ENCODE peak calls at places on chromosomes 1 and 21, in ten cellular contexts. O is astrocyte of the spinal cord, Z is WERI-Rb-1, L is H1, G is right lobe of liver, D is dorsolateral prefrontal cortex, N is lower lobe of right lung, B is body of pancreas, V is endodermal cell, S is GM12864. H is an unnamed sample.
A peak's percentile ranks its signal among the peaks of the same experiment; 100 is the strongest.

GRCh38 chr1:20386682-20387081 is 96.0 kb downstream of the VWA5B1 start:
- DNase-seq in L (no peak), V (peak; percentile 49), G (no peak), Z (peak; percentile 86), S (no peak), N (no peak), B (no peak), O (no peak), D (peak; percentile 87), H (no peak)

GRCh38 chr1:216749219-216749618 is 26.0 kb upstream of the ESRRG start:
- DNase-seq in V (no peak), N (no peak), G (no peak), O (no peak), Z (peak; percentile 83), S (no peak), B (no peak), L (no peak), D (no peak), H (no peak)

GRCh38 chr1:83497563-83497962 is 501.4 kb downstream of the TTLL7 start:
- DNase-seq in S (no peak), V (peak; percentile 60), G (no peak), N (no peak), Z (peak; percentile 16), D (no peak), L (no peak), O (no peak), B (no peak), H (no peak)

GRCh38 chr1:7621334-7622219 is 149.5 kb upstream of the VAMP3 start:
- DNase-seq in B (no peak), N (peak; percentile 20), O (no peak), S (no peak), G (peak; percentile 45), Z (no peak), D (no peak), L (no peak), V (no peak), H (no peak)

GRCh38 chr1:233327938-233328660 is 575 bp downstream of the MAP3K21 start:
- DNase-seq in D (no peak), L (no peak), V (peak; percentile 82), N (peak; percentile 61), S (no peak), O (no peak), B (peak; percentile 36), G (peak; percentile 55), Z (peak; percentile 39), H (no peak)

GRCh38 chr1:68758666-68759209 is 261.9 kb upstream of the DEPDC1 start:
- DNase-seq in B (no peak), L (peak; percentile 7), D (no peak), Z (no peak), S (no peak), N (no peak), O (no peak), G (no peak), V (peak; percentile 72), H (no peak)

GRCh38 chr1:210129759-210130158 is 102.8 kb upstream of the SERTAD4 start:
- DNase-seq in B (no peak), N (no peak), D (no peak), Z (no peak), S (no peak), G (no peak), O (no peak), V (no peak), L (no peak), H (no peak)

GRCh38 chr21:38794978-38795377 is 10.8 kb upstream of the ETS2 start:
- DNase-seq in S (no peak), D (no peak), G (peak; percentile 70), N (no peak), L (no peak), B (peak; percentile 48), Z (no peak), O (no peak), V (no peak), H (no peak)

GRCh38 chr21:44006656-44007055 is 5.5 kb upstream of the TRAPPC10 start:
- DNase-seq in G (no peak), S (no peak), O (no peak), V (no peak), Z (no peak), L (no peak), D (no peak), N (peak; percentile 10), B (peak; percentile 56), H (peak; percentile 84)

GRCh38 chr1:151069103-151069486 is 1.5 kb upstream of the GABPB2 start:
- DNase-seq in O (no peak), L (no peak), Z (no peak), V (no peak), N (no peak), G (no peak), D (no peak), B (no peak), S (no peak), H (no peak)

GRCh38 chr1:19811206-19811851 is 3.8 kb downstream of the RNF186 start:
- DNase-seq in G (peak; percentile 73), V (peak; percentile 87), Z (peak; percentile 75), S (no peak), O (peak; percentile 42), D (peak; percentile 36), N (peak; percentile 59), B (peak; percentile 65), L (no peak), H (peak; percentile 53)

GRCh38 chr1:19921310-19921709 is 2.1 kb downstream of the PLA2G2E start:
- DNase-seq in L (no peak), D (peak; percentile 58), S (no peak), Z (no peak), O (no peak), V (peak; percentile 46), B (peak; percentile 9), N (no peak), G (no peak), H (no peak)

GRCh38 chr1:23394176-23394575 is 24.5 kb upstream of the ZNF436 start:
- DNase-seq in G (no peak), Z (no peak), B (no peak), S (no peak), D (no peak), N (no peak), V (no peak), O (peak; percentile 85), L (no peak), H (peak; percentile 77)

GRCh38 chr1:51133045-51133444 is 31.0 kb downstream of the C1orf185 start:
- DNase-seq in B (no peak), D (no peak), G (no peak), N (no peak), Z (no peak), S (no peak), V (no peak), L (no peak), O (no peak), H (no peak)

GRCh38 chr1:176055398-176055797 is 151.7 kb downstream of the COP1 start:
- DNase-seq in V (no peak), L (no peak), G (no peak), N (no peak), Z (no peak), B (no peak), D (no peak), S (no peak), O (no peak), H (no peak)

GRCh38 chr1:225460737-225461532 is 33.1 kb upstream of the LBR start:
- DNase-seq in S (no peak), V (no peak), Z (no peak), B (no peak), G (no peak), O (no peak), D (no peak), N (no peak), L (no peak), H (no peak)

GRCh38 chr1:202221911-202222909 is 28.6 kb downstream of the LGR6 start:
- DNase-seq in G (no peak), S (no peak), N (no peak), B (no peak), O (no peak), Z (no peak), L (no peak), D (no peak), V (no peak), H (no peak)

GRCh38 chr1:245798367-245798747 is 643.6 kb downstream of the KIF26B start:
- DNase-seq in G (no peak), V (no peak), O (no peak), Z (no peak), N (no peak), D (no peak), L (no peak), B (no peak), S (no peak), H (no peak)

GRCh38 chr1:39720094-39720999 is 18.3 kb upstream of the PPIE start:
- DNase-seq in B (peak; percentile 17), D (no peak), Z (peak; percentile 25), S (peak; percentile 40), N (no peak), L (no peak), O (peak; percentile 63), V (no peak), G (no peak), H (peak; percentile 60)
- TF ChIP-seq CTCF in B (peak; percentile 91), D (peak; percentile 93), Z (no peak), S (peak; percentile 26), N (peak; percentile 69), L (no peak), O (peak; percentile 47), V (peak; percentile 90), G (peak; percentile 72), H (peak; percentile 68)

DNA sequence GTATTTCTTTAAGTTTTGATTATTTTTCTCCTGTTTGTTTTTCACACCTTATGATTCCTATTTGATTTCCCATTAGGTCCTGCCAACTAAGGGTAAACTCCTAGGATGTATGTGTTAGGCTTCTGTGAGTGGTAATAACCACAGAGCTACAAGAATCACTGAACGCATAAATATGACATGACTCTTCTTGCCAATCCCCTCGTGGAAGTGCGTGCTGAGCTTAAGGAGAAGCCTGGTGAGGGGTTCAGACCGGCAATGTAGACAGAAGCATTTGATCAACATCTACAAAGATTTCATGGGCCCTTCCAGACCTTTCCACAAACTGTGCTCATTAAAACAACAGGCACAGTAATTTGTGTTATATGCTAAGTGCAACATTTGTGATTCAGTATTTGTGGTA is 273.8 kb upstream of the SNX7 start:
- DNase-seq in V (no peak), B (no peak), D (no peak), N (no peak), O (peak; percentile 38), S (no peak), Z (no peak), L (no peak), G (no peak), H (no peak)
- H3K4me3 ChIP-seq in V (no peak overlapping the region), B (no peak overlapping the region), D (no peak overlapping the region), N (no peak overlapping the region), O (no peak overlapping the region), S (no peak overlapping the region), Z (no peak overlapping the region), L (no peak overlapping the region), G (no peak overlapping the region), H (no peak overlapping the region)

GRCh38 chr1:30777906-30778155 is 20.3 kb upstream of the LAPTM5 start:
- DNase-seq in N (no peak), V (no peak), D (no peak), Z (no peak), B (no peak), O (no peak), S (no peak), G (no peak), L (no peak), H (no peak)
- TF ChIP-seq CTCF in N (no peak), V (peak; percentile 52), D (no peak), Z (peak; percentile 41), B (peak; percentile 22), O (peak; percentile 43), S (no peak), G (no peak), L (peak; percentile 27), H (peak; percentile 35)

DNA sequence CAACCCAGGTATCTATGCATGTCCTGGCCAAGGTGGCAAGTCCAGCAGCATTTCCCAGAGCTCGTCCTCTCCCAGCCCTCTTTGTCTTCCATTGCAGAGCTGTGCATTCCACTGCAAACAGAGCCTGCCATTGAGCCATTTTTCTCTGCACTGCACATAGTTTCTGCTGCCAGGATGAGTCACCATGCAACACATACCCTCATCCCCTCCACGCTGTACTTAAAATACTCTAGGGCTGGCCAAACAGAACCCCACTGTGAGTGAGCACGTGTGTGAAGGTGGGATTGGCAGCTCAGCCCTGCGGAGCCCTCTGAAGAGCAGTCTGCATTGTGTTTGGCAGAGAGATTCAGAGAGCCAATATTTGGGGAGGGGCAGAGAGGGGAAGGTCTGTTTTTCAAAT is 3.9 kb upstream of the ATP1B1 start:
- DNase-seq in S (no peak), D (peak; percentile 56), N (peak; percentile 53), B (peak; percentile 52), G (no peak), L (no peak), O (peak; percentile 88), Z (no peak), V (no peak), H (peak; percentile 73)
- H3K4me3 ChIP-seq in S (no peak overlapping the region), D (peak overlapping the region; percentile 10), N (peak overlapping the region; percentile 32), B (no peak overlapping the region), G (no peak overlapping the region), L (no peak overlapping the region), O (no peak overlapping the region), Z (no peak overlapping the region), V (no peak overlapping the region), H (no peak overlapping the region)

H was measured in AG10803.